ENCODE peak calls at places on chromosomes 4 and X, in eight cellular contexts. M is bronchial epithelial cell, T is hepatocyte, D is endothelial cell, G is IMR-90, O is dorsolateral prefrontal cortex, I is astrocyte of the spinal cord, C is MM.1S. R is an unnamed sample.

GRCh38 chr4:94419956-94420355 is 31.8 kb upstream of the PDLIM5 start:
- DNase-seq in D (no peak), G (peak; percentile 78), O (no peak), I (no peak), M (peak; percentile 97), T (peak; percentile 67), C (no peak), R (no peak)

GRCh38 chrX:82196866-82197265 is 995.0 kb downstream of the SH3BGRL start:
- DNase-seq in D (no peak), C (no peak), M (no peak), I (no peak), T (no peak), O (no peak), G (no peak), R (no peak)

GRCh38 chr4:107826427-107826980 is 1.8 kb downstream of the SGMS2 start:
- DNase-seq in G (no peak), I (no peak), D (no peak), T (peak; percentile 24), M (peak; percentile 55), C (no peak), O (no peak), R (no peak)

GRCh38 chr4:186486172-186486571 is 69.2 kb downstream of the MTNR1A start:
- DNase-seq in I (peak; percentile 22), O (no peak), T (no peak), D (no peak), M (no peak), C (no peak), G (peak; percentile 4), R (no peak)

GRCh38 chr4:166941629-166942028 is 292.7 kb downstream of the SPOCK3 start:
- DNase-seq in I (peak; percentile 57), G (no peak), M (peak; percentile 95), D (no peak), T (no peak), C (no peak), O (no peak), R (no peak)

GRCh38 chrX:3712870-3713224 is 602 bp downstream of the PRKX start:
- DNase-seq in M (no peak), O (no peak), T (no peak), G (no peak), D (no peak), I (no peak), C (no peak), R (no peak)

GRCh38 chrX:22395372-22395771 is 122.7 kb downstream of the CBLL2 start:
- DNase-seq in O (no peak), D (no peak), C (no peak), M (peak; percentile 77), G (peak; percentile 59), T (no peak), I (peak; percentile 49), R (no peak)

GRCh38 chrX:7133036-7133412 is 14.5 kb upstream of the STS start:
- DNase-seq in G (peak; percentile 35), C (no peak), T (no peak), I (peak; percentile 21), D (no peak), M (no peak), O (peak; percentile 47), R (no peak)

GRCh38 chrX:10199212-10199611 is 42.4 kb downstream of the CLCN4 start:
- DNase-seq in G (peak; percentile 67), M (peak; percentile 18), O (no peak), C (no peak), T (no peak), D (no peak), I (no peak), R (no peak)

GRCh38 chr4:3276961-3277360 is 15.9 kb upstream of the RGS12 start:
- DNase-seq in M (no peak), T (no peak), G (peak; percentile 75), C (no peak), I (peak; percentile 71), O (peak; percentile 65), D (no peak), R (no peak)

GRCh38 chr4:146333187-146333894 is 119.0 kb downstream of the REELD1 start:
- DNase-seq in O (no peak), I (peak; percentile 93), G (peak; percentile 68), D (no peak), T (peak; percentile 36), C (peak; percentile 74), M (peak; percentile 29), R (no peak)

GRCh38 chr4:186832906-186833305 is 109.2 kb upstream of the FAT1 start:
- DNase-seq in T (no peak), C (no peak), I (no peak), D (no peak), M (peak; percentile 86), O (no peak), G (no peak), R (no peak)

GRCh38 chr4:24792552-24792951 is 2.8 kb upstream of the SOD3 start:
- DNase-seq in I (no peak), T (no peak), O (no peak), G (no peak), D (no peak), M (no peak), C (no peak), R (no peak)

GRCh38 chrX:68685722-68686683 is 38.5 kb downstream of the STARD8 start:
- DNase-seq in G (peak; percentile 76), M (no peak), T (peak; percentile 47), O (no peak), C (no peak), D (peak; percentile 63), I (peak; percentile 56), R (no peak)

GRCh38 chrX:53116101-53116500 is 22.2 kb downstream of the KANTR start:
- DNase-seq in G (peak; percentile 61), O (no peak), D (no peak), T (no peak), I (peak; percentile 73), C (peak; percentile 14), M (no peak), R (no peak)

DNA sequence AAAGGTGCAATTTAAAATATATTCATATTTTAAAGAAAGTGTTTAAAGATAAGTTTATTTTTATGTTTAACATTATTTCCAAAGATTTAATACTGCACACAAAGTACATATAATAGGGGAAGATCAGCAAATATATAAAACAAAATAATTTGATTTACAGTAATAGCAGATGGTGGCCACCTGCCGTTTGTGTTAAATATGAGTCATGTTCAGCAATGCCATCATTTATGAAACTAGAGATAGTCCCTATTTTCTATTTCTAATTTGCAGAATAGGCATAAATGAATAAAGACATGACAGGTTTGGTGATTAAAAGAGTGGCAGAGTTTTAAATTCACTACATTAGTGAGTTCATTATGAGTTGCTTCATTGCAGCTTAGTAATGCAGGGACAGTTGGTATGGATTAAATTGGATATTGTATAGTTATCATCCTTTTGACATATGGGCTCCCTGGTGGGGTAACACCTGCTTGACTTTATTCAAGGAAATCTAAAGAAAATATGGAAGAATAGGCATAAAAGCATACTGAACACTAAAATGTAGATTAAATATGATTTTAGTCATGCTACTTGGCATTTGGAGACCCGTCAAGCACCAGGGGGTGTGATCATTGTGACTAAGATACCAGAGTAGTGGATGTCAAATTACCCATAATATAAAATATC is 78.8 kb upstream of the BANK1 start:
- DNase-seq in D (no peak), T (no peak), I (no peak), M (no peak), C (peak; percentile 18), O (no peak), G (no peak), R (no peak)
- TF ChIP-seq CTCF in D (no peak), T (no peak), I (no peak), M (no peak), C (no peak), O (no peak), G (no peak), R (no peak)

DNA sequence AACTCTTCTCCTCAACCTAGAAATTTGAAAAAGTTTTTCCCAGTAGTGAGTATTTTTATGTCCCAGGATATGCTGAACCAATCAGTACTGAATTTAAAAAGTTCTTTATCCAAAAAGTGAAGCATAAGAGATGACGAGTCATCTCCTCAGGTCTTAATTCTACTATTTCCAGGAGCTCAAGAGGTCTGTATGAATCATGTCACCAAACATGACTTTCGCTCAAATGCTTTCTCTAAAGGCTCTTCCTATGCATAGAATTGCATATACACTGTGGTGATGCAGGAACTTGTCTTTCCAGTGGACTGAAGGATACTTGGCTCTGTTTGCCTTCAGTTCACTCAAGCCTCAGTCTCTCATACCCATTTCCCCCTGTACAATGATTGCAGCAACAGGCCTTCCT is 36.1 kb downstream of the ZNF41 start:
- DNase-seq in I (no peak), D (no peak), T (no peak), M (peak; percentile 7), C (no peak), O (no peak), G (no peak), R (no peak)
- TF ChIP-seq CTCF in I (no peak), D (no peak), T (no peak), M (no peak), C (no peak), O (no peak), G (no peak), R (no peak)

GRCh38 chr4:154916068-154916467 is 135.0 kb downstream of the RBM46 start:
- DNase-seq in D (no peak), O (no peak), C (no peak), M (no peak), G (no peak), T (no peak), I (no peak), R (no peak)

GRCh38 chr4:154908168-154908567 is 127.1 kb downstream of the RBM46 start:
- DNase-seq in G (no peak), D (no peak), C (no peak), O (no peak), I (peak; percentile 9), M (peak; percentile 88), T (peak; percentile 25), R (no peak)

GRCh38 chr4:154911608-154912098 is 130.6 kb downstream of the RBM46 start:
- DNase-seq in I (no peak), M (no peak), D (no peak), C (no peak), O (no peak), T (no peak), G (no peak), R (no peak)

GRCh38 chr4:154911097-154911496 is 130.0 kb downstream of the RBM46 start:
- DNase-seq in G (peak; percentile 2), T (peak; percentile 32), C (no peak), M (peak; percentile 21), I (no peak), O (no peak), D (peak; percentile 7), R (no peak)
- TF ChIP-seq CTCF in G (peak; percentile 27), T (peak; percentile 51), C (no peak), M (peak; percentile 22), I (no peak), O (no peak), D (no peak), R (peak; percentile 46)

GRCh38 chr4:6778435-6778834 is 4.1 kb upstream of the KIAA0232 start:
- DNase-seq in T (no peak), I (no peak), D (no peak), G (no peak), M (no peak), O (no peak), C (no peak), R (no peak)

GRCh38 chr4:6781113-6781512 is 1.4 kb upstream of the KIAA0232 start:
- DNase-seq in D (no peak), G (no peak), C (no peak), O (no peak), T (no peak), I (no peak), M (no peak), R (no peak)

GRCh38 chr4:6781561-6781960 is 966 bp upstream of the KIAA0232 start:
- DNase-seq in G (no peak), I (no peak), D (no peak), C (no peak), T (no peak), O (no peak), M (no peak), R (no peak)

GRCh38 chr4:6777636-6778281 is 4.8 kb upstream of the KIAA0232 start:
- DNase-seq in I (no peak), M (no peak), G (no peak), D (no peak), T (no peak), C (no peak), O (no peak), R (no peak)

GRCh38 chr4:6779667-6780565 is 2.6 kb upstream of the KIAA0232 start:
- DNase-seq in D (no peak), T (no peak), G (peak; percentile 40), C (no peak), O (no peak), I (peak; percentile 15), M (no peak), R (no peak)
- TF ChIP-seq CTCF in D (no peak), T (no peak), G (peak; percentile 6), C (no peak), O (no peak), I (no peak), M (no peak), R (no peak)

R was measured in progenitor cell of endocrine pancreas.